ENCODE peak calls at places on chromosomes 11 and 22, in six cellular contexts. B is PC-3, F is GM23338, X is hepatocyte, W is GM23248, M is OCI-LY7. N is an unnamed sample. For H3K9me2, the result is how much of the 10 kb centered on the place peaks cover.

GRCh38 chr11:7775689-7776088 is 21.1 kb downstream of the OR5P2 start:
- DNase-seq in B (peak), F (no peak), X (no peak), W (no peak), M (no peak), N (no peak)

GRCh38 chr11:35111171-35112055 is 27.6 kb upstream of the CD44 start:
- DNase-seq in B (peak), F (no peak), X (no peak), W (peak), M (no peak), N (peak)

GRCh38 chr22:17829691-17830040 is 55.4 kb upstream of the BID start:
- DNase-seq in B (no peak), F (no peak), X (no peak), W (no peak), M (no peak), N (no peak)

GRCh38 chr22:25453557-25453956 is 110.9 kb upstream of the GRK3 start:
- DNase-seq in B (no peak), F (no peak), X (no peak), W (no peak), M (no peak), N (no peak)

GRCh38 chr11:128346808-128347207 is 240.6 kb downstream of the ETS1 start:
- DNase-seq in B (peak), F (no peak), X (peak), W (peak), M (no peak), N (no peak)

GRCh38 chr11:124520253-124520854 is 23.1 kb downstream of the OR8B12 start:
- DNase-seq in B (no peak), F (no peak), X (no peak), W (no peak), M (no peak), N (no peak)

GRCh38 chr11:2302844-2303626 is 1.2 kb downstream of the TSPAN32 start:
- DNase-seq in B (no peak), F (no peak), X (peak), W (no peak), M (no peak), N (no peak)

GRCh38 chr11:45045692-45046471 is 95.2 kb upstream of the TP53I11 start:
- DNase-seq in B (peak), F (no peak), X (peak), W (peak), M (no peak), N (no peak)

GRCh38 chr11:64834723-64835615 is 9.5 kb downstream of the CDC42BPG start:
- DNase-seq in B (peak), F (no peak), X (no peak), W (peak), M (no peak), N (peak)

GRCh38 chr11:1260023-1260501 is 37.2 kb downstream of the MUC5B start:
- DNase-seq in B (peak), F (peak), X (peak), W (peak), M (peak), N (peak)

GRCh38 chr11:124970925-124971324 is 16.9 kb downstream of the CCDC15 start:
- DNase-seq in B (peak), F (peak), X (peak), W (peak), M (no peak), N (peak)

DNA sequence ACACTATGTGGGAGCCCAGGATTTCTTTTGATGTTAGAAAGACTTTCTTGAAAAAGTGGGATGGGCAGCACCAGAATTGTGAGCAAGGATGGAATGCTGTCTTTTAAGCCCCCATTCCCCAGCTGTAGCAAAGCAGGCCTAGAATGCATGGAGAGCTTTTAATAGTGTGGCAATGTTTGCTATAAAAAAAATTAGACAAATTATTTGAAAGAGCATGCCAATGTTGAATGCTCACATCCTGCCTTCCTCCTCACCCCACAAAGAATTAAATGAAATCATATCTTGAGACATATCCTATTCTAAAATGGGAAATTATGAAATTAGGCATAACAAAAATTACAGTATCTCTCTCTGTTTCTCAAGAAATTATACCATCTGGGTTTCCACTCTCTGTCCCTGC is 154.7 kb downstream of the C11orf91 start:
- DNase-seq in B (peak), F (no peak), X (no peak), W (peak), M (no peak), N (no peak)
- H2AFZ ChIP-seq in B (no peak), F (no peak), X (no peak), W (peak), M (no peak), N (no peak)

GRCh38 chr22:44969817-44970216 is 40.0 kb downstream of the PHF21B start:
- DNase-seq in B (no peak), F (no peak), X (no peak), W (no peak), M (no peak), N (no peak)
- H3K9me2 ChIP-seq in B (under half), F (under half), X (under half), W (under half), M (under half), N (under half)

GRCh38 chr11:115148101-115148500 is 356.1 kb downstream of the CADM1 start:
- DNase-seq in B (no peak), F (no peak), X (no peak), W (no peak), M (no peak), N (no peak)
- H2AFZ ChIP-seq in B (no peak), F (no peak), X (no peak), W (no peak), M (no peak), N (no peak)

DNA sequence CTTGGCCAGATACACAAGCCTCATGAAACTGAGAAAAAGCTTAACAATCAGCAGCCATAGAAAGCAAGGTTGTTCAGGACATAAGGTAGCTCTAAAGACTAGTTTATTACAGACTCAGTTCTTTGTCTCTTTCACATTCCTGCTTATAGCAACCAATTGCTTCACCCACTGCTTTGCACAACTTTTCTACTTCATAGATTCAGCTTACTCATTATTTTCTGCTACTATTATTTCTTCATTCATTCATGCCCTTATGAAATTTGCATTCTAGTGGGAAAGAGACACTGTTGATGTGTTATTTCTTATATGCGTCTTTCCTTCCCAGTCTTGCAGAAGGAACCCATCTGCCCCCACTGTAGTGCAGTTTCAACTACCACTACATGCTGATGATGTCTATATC is 4.7 kb downstream of the CCDC34 start:
- DNase-seq in B (no peak), F (no peak), X (no peak), W (peak), M (no peak), N (no peak)
- H3K9me2 ChIP-seq in B (under half), F (under half), X (under half), W (under half), M (under half), N (under half)

DNA sequence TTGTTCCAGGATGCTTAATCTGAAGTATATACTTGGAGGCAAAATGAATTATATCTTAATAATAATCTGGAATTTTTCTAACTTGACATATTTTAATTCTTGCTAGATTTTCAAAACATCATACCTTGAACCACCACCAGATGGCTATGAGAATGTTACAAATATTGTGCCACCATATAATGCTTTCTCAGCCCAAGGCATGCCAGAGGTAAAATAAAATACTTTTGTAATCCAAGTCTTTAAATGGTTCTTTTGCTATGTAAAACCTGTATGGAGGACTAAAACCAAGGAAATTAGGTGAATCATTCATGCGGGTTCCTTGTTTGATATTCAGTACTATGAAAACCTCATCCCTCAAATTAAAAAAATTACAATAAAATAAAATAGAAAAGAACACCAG is 14.4 kb downstream of the NAALAD2 start:
- DNase-seq in B (peak), F (no peak), X (no peak), W (peak), M (no peak), N (no peak)
- H2AFZ ChIP-seq in B (no peak), F (no peak), X (no peak), W (no peak), M (no peak), N (no peak)

GRCh38 chr11:133234883-133235282 is 297.4 kb downstream of the OPCML start:
- DNase-seq in B (no peak), F (no peak), X (no peak), W (no peak), M (no peak), N (no peak)

GRCh38 chr11:133228406-133229330 is 303.6 kb downstream of the OPCML start:
- DNase-seq in B (no peak), F (peak), X (no peak), W (no peak), M (no peak), N (no peak)

GRCh38 chr11:133227674-133228111 is 304.6 kb downstream of the OPCML start:
- DNase-seq in B (no peak), F (peak), X (no peak), W (no peak), M (no peak), N (no peak)

GRCh38 chr11:133230446-133230845 is 301.9 kb downstream of the OPCML start:
- DNase-seq in B (no peak), F (no peak), X (peak), W (no peak), M (no peak), N (no peak)
- H3K9me2 ChIP-seq in B (under half), F (under half), X (under half), W (under half), M (under half), N (under half)

DNA sequence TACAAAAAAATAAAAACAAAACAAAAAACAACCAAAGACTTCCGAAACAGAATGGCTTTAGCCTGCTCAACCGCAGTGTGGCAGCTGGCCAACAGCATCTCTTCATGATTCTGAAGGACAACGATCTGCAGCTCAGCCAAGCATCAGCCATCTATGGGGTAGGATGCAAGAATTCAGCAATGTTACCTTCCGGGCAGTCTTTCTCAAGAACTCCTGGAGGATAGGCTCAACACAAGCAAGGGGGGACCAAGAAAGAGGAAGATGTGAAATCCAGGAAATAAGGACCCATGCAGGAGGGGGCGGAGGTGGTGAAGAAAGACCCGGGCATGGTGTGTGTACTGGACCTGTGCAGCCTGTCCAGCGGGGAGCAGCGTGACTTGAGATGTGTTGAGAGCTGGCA is 3.5 kb upstream of the TSPO start:
- DNase-seq in B (no peak), F (no peak), X (no peak), W (no peak), M (peak), N (no peak)
- H2AFZ ChIP-seq in B (no peak), F (no peak), X (no peak), W (no peak), M (peak), N (no peak)

GRCh38 chr11:11740081-11740702 is 101.6 kb upstream of the USP47 start:
- DNase-seq in B (no peak), F (no peak), X (no peak), W (no peak), M (no peak), N (no peak)
- H3K9me2 ChIP-seq in B (under half), F (under half), X (under half), W (under half), M (under half), N (under half)

DNA sequence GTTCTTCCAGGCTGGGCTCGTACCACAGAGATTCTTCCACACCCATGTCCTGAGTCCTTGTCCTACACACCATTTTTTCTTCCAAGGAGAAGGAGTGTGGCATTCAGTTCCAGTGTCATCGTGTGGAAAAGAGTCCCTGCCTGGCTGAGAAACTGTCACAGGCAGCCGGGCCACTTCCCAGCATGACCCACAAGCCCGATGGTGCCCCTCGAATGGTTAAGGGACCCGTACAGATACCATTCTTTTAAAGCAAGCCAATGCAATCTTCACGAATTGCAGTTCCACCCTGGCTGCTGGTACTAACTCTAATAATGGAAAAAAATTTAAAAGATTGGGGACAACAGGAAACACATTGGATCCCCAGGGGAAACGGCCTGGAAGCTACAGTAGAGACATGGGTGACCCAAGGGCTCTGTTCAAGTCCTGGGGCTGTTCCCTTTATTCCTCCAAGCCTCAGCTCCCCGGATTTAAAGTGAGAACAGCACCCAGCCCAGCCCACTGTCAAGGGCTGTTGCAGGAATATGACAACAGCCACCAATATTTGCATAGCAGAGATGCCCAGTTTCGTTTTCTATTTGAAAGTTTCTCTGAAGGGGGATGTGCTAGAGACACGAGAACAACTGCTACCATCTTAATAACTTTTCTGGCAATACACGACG is 80.9 kb upstream of the WNT7B start:
- DNase-seq in B (peak), F (no peak), X (no peak), W (peak), M (peak), N (no peak)
- H2AFZ ChIP-seq in B (no peak), F (no peak), X (no peak), W (no peak), M (peak), N (no peak)